ENCODE peak calls at places on chromosomes 4 and X, in ten cellular contexts. C is heart right ventricle; Z is lower lobe of right lung; H is sigmoid colon; U is NT2/D1; B is CD8-positive, alpha-beta memory T cell; Y is ovary; O is tibial nerve; E is fibroblast of lung; V is pancreas. S is an unnamed sample.
A peak's percentile ranks its signal among the peaks of the same experiment; 100 is the strongest.

GRCh38 chr4:168153596-168154440 is 61.5 kb downstream of the ANXA10 start:
- DNase-seq in C (peak; percentile 63), Z (peak; percentile 87), H (no peak), U (peak; percentile 30), B (peak; percentile 36), Y (peak; percentile 73), O (peak; percentile 70), E (peak; percentile 79), V (peak; percentile 79), S (peak; percentile 92)

GRCh38 chr4:13478707-13479106 is 5.4 kb downstream of the RAB28 start:
- DNase-seq in C (no peak), Z (no peak), H (no peak), U (no peak), B (no peak), Y (no peak), O (no peak), E (no peak), V (no peak), S (no peak)

GRCh38 chrX:11641368-11641767 is 24.4 kb downstream of the ARHGAP6 start:
- DNase-seq in C (no peak), Z (no peak), H (no peak), U (no peak), B (no peak), Y (no peak), O (no peak), E (no peak), V (no peak), S (peak; percentile 48)

GRCh38 chrX:9340619-9341304 is 124.1 kb upstream of the TBL1X start:
- DNase-seq in C (peak; percentile 19), Z (no peak), H (peak; percentile 74), U (no peak), B (peak; percentile 76), Y (peak; percentile 48), O (no peak), E (peak; percentile 70), V (no peak), S (peak; percentile 63)

GRCh38 chr4:183035726-183036415 is 63.2 kb upstream of the WWC2 start:
- DNase-seq in C (no peak), Z (no peak), H (no peak), U (peak; percentile 18), B (no peak), Y (no peak), O (no peak), E (peak; percentile 6), V (no peak), S (no peak)

GRCh38 chr4:133869486-133869885 is 332.1 kb downstream of the PABPC4L start:
- DNase-seq in C (no peak), Z (no peak), H (no peak), U (no peak), B (no peak), Y (no peak), O (no peak), E (peak; percentile 23), V (no peak), S (no peak)

GRCh38 chr4:20074450-20074849 is 177.3 kb upstream of the SLIT2 start:
- DNase-seq in C (no peak), Z (no peak), H (no peak), U (no peak), B (no peak), Y (no peak), O (no peak), E (peak; percentile 50), V (no peak), S (peak; percentile 67)

GRCh38 chr4:87153078-87153477 is 67.3 kb downstream of the KLHL8 start:
- DNase-seq in C (no peak), Z (no peak), H (no peak), U (no peak), B (no peak), Y (no peak), O (no peak), E (no peak), V (no peak), S (no peak)

GRCh38 chr4:148735432-148736155 is 293.4 kb upstream of the NR3C2 start:
- DNase-seq in C (no peak), Z (no peak), H (no peak), U (no peak), B (no peak), Y (no peak), O (no peak), E (no peak), V (no peak), S (no peak)

DNA sequence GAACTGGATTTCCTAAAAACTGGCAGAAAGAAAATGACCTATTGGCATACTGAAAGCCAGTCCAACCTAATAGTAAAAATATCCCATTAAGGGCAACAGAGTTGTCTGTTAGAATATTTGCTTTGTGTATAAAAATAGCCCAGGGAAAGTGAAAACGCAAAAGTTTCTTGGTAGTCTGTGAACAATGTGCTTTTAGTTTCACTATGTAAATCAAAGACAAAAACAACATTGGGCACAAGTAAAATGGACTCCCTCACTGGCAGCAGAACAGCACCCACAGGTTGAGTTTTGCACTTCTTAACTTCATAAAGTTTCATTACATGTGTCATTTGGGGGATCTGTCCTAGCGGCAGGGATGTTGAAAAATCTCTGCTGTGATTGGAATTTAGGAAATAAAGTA is 4.3 kb upstream of the FGG start:
- DNase-seq in C (no peak), Z (no peak), H (no peak), U (no peak), B (no peak), Y (no peak), O (no peak), E (no peak), V (no peak), S (no peak)
- H3K4me1 ChIP-seq in C (no peaks in the 10 kb centered on the region), Z (no peaks in the 10 kb centered on the region), H (no peaks in the 10 kb centered on the region), U (no peaks in the 10 kb centered on the region), B (no peaks in the 10 kb centered on the region), Y (no peaks in the 10 kb centered on the region), O (no peaks in the 10 kb centered on the region), E (no peaks in the 10 kb centered on the region), V (no peaks in the 10 kb centered on the region), S (peaks cover 3% of the 10 kb centered on the region)

GRCh38 chr4:99317354-99317753 is 3.8 kb downstream of the ADH1B start:
- DNase-seq in C (no peak), Z (no peak), H (no peak), U (no peak), B (no peak), Y (no peak), O (no peak), E (no peak), V (no peak), S (no peak)
- H3K4me3 ChIP-seq in C (no peak overlapping the region), Z (peak overlapping the region; percentile 51), H (peak overlapping the region; percentile 23), U (no peak overlapping the region), B (no peak overlapping the region), Y (peak overlapping the region; percentile 25), O (peak overlapping the region; percentile 27), E (no peak overlapping the region), V (no peak overlapping the region), S (peak overlapping the region; percentile 90)

GRCh38 chr4:16843831-16844508 is 54.5 kb downstream of the LDB2 start:
- DNase-seq in C (no peak), Z (no peak), H (no peak), U (peak; percentile 13), B (no peak), Y (no peak), O (no peak), E (peak; percentile 84), V (no peak), S (peak; percentile 94)

GRCh38 chr4:16846520-16847117 is 51.8 kb downstream of the LDB2 start:
- DNase-seq in C (no peak), Z (no peak), H (no peak), U (peak; percentile 20), B (no peak), Y (no peak), O (no peak), E (no peak), V (no peak), S (no peak)

DNA sequence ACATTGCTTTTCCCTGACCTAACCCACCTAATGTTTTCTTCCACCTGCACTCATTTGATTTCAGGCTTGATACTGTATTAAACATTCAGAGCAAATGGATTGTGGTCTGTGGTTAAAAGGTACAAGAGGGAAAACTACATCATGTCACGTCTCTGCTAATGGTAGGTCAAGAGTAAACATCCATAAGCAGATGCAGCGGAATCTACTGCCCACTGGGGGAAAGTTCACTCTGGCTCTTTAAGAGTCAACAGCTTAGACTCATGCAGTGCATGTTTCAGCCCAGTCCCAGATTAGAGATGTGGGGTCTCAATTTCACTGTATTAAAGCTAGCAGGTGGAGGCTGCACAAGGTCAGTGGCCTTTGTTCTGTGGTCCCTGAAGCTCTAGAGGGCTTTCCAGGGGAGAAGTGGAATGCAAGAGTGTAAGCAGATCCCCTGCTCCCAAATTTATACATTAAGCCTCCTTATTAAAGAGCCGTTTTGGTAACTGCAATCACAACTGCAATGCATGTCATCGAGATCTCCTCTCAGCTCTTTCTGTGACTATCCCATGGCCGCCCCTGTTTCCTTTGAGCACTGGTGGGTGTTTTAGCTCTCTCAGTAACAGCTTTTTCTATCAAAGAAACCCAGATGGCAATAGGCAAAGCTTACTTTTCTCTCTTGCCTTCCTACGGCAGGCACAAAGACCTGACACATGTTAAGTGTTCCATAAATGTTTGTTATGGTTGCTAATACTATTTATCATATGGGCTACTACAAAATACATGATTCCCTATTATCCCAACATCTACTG is 53.5 kb downstream of the LDB2 start:
- DNase-seq in C (no peak), Z (no peak), H (no peak), U (no peak), B (no peak), Y (no peak), O (no peak), E (peak; percentile 73), V (no peak), S (peak; percentile 24)
- H3K4me1 ChIP-seq in C (peaks cover 13% of the 10 kb centered on the region), Z (no peaks in the 10 kb centered on the region), H (no peaks in the 10 kb centered on the region), U (no peaks in the 10 kb centered on the region), B (no peaks in the 10 kb centered on the region), Y (peaks cover 7% of the 10 kb centered on the region), O (no peaks in the 10 kb centered on the region), E (peaks cover 12% of the 10 kb centered on the region), V (no peaks in the 10 kb centered on the region), S (peaks cover 16% of the 10 kb centered on the region)

GRCh38 chrX:80022363-80023031 is 7.9 kb downstream of the TBX22 start:
- DNase-seq in C (no peak), Z (no peak), H (no peak), U (peak; percentile 32), B (no peak), Y (no peak), O (no peak), E (no peak), V (no peak), S (no peak)
- H3K4me3 ChIP-seq in C (peak overlapping the region; percentile 17), Z (no peak overlapping the region), H (no peak overlapping the region), U (peak overlapping the region; percentile 68), B (no peak overlapping the region), Y (no peak overlapping the region), O (no peak overlapping the region), E (no peak overlapping the region), V (no peak overlapping the region), S (peak overlapping the region; percentile 66)

S was measured in adipocyte.